ENCODE peak calls at places on chromosomes 11 and 22, in four cellular contexts. One of them, this sample, is unnamed.
A peak's percentile ranks its signal among the peaks of the same experiment; 100 is the strongest.

GRCh38 chr11:43268161-43268560 is 43.6 kb upstream of the API5 start:
- DNase-seq in tibial artery: no peak
- DNase-seq in ovary: no peak
- DNase-seq in neural progenitor cell: peak; percentile 17
- DNase-seq in this sample: no peak

GRCh38 chr22:35422936-35423335 is 23.0 kb downstream of the MCM5 start:
- DNase-seq in neural progenitor cell: no peak
- DNase-seq in ovary: no peak
- DNase-seq in tibial artery: no peak
- DNase-seq in this sample: no peak

GRCh38 chr11:86592047-86592564 is 80.3 kb downstream of the ME3 start:
- DNase-seq in tibial artery: no peak
- DNase-seq in ovary: no peak
- DNase-seq in neural progenitor cell: no peak
- DNase-seq in this sample: no peak

GRCh38 chr11:114259124-114259526 is 37.1 kb upstream of the NNMT start:
- DNase-seq in ovary: peak; percentile 65
- DNase-seq in neural progenitor cell: no peak
- DNase-seq in tibial artery: peak; percentile 85
- DNase-seq in this sample: no peak

GRCh38 chr11:24496371-24496727 is 504 bp upstream of the LUZP2 start:
- DNase-seq in neural progenitor cell: no peak
- DNase-seq in ovary: no peak
- DNase-seq in tibial artery: no peak
- DNase-seq in this sample: no peak

GRCh38 chr11:57761301-57762234 is at the start of gene CTNND1:
- DNase-seq in neural progenitor cell: peak; percentile 93
- DNase-seq in tibial artery: peak; percentile 95
- DNase-seq in ovary: peak; percentile 94
- DNase-seq in this sample: peak; percentile 89

GRCh38 chr11:69797156-69797555 is 22.0 kb upstream of the FGF4 start:
- DNase-seq in ovary: no peak
- DNase-seq in tibial artery: no peak
- DNase-seq in neural progenitor cell: no peak
- DNase-seq in this sample: no peak

GRCh38 chr11:134584001-134584561 is 172.0 kb upstream of the B3GAT1 start:
- DNase-seq in tibial artery: no peak
- DNase-seq in ovary: no peak
- DNase-seq in neural progenitor cell: no peak
- DNase-seq in this sample: no peak

GRCh38 chr11:20093775-20094174 is 66.5 kb downstream of the DBX1 start:
- DNase-seq in neural progenitor cell: peak; percentile 43
- DNase-seq in ovary: no peak
- DNase-seq in tibial artery: no peak
- DNase-seq in this sample: no peak

GRCh38 chr22:30206964-30207363 is 39.6 kb downstream of the LIF start:
- DNase-seq in tibial artery: peak; percentile 75
- DNase-seq in ovary: peak; percentile 60
- DNase-seq in neural progenitor cell: peak; percentile 76
- DNase-seq in this sample: no peak

GRCh38 chr11:116580828-116581227 is 192.0 kb downstream of the BUD13 start:
- DNase-seq in neural progenitor cell: peak; percentile 86
- DNase-seq in tibial artery: no peak
- DNase-seq in ovary: no peak
- DNase-seq in this sample: no peak